ENCODE peak calls at places on chromosomes 13 and 19, in four cellular contexts. X is left ventricle myocardium inferior, B is heart left ventricle, Y is GM12864. D is an unnamed sample.

GRCh38 chr19:54473071-54473941 is at the start of gene CDC42EP5:
- DNase-seq in X (peak; percentile 82), Y (no peak), B (peak; percentile 84), D (peak; percentile 50)

GRCh38 chr13:76879211-76879875 is 6.9 kb downstream of the KCTD12 start:
- DNase-seq in X (peak; percentile 66), Y (no peak), B (peak; percentile 83), D (peak; percentile 38)

GRCh38 chr13:41384749-41385503 is 72.4 kb upstream of the RGCC start:
- DNase-seq in B (no peak), Y (no peak), X (no peak), D (no peak)

GRCh38 chr13:38685974-38686571 is 804 bp upstream of the FREM2 start:
- DNase-seq in Y (no peak), X (no peak), B (no peak), D (no peak)

GRCh38 chr19:50820549-50821247 is 2.9 kb downstream of the KLK1 start:
- DNase-seq in X (no peak), Y (no peak), B (no peak), D (no peak)

GRCh38 chr19:55083004-55083850 is 7.6 kb downstream of the EPS8L1 start:
- DNase-seq in Y (no peak), X (no peak), B (no peak), D (no peak)

GRCh38 chr19:44552324-44552723 is 22.8 kb upstream of the CEACAM20 start:
- DNase-seq in B (no peak), Y (no peak), X (no peak), D (no peak)

GRCh38 chr13:43878897-43879322 is 630 bp downstream of the CCDC122 start:
- DNase-seq in X (peak; percentile 76), B (peak; percentile 86), Y (no peak), D (peak; percentile 71)

GRCh38 chr19:12331211-12331941 is 2.1 kb downstream of the ZNF563 start:
- DNase-seq in X (no peak), Y (peak; percentile 78), B (peak; percentile 43), D (no peak)

GRCh38 chr13:19070398-19070735 is 111.3 kb downstream of the TUBA3C start:
- DNase-seq in B (no peak), Y (no peak), X (no peak), D (no peak)

DNA sequence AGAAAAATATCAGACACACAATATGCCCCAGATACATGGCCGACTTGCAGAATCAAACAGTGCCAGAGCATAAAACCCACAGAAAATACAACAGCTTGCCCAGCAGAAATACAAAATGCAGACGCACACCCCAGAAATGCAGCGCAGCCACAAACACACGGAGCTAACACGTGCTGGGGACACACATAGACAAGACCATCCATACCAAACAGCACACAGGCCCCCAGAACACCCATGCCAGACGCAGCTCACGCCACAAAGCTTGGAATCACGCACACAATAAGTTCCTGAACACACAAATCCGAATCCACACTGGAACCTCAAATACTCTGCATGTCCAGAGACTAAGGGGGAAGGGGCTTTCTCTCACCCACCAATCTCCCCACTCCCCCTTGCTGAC is 17.1 kb downstream of the CCDC97 start:
- DNase-seq in X (no peak), B (no peak), Y (no peak), D (no peak)
- H3K4me3 ChIP-seq in X (peak overlapping the region; percentile 49), B (peak overlapping the region; percentile 36), Y (peak overlapping the region; percentile 50), D (peak overlapping the region; percentile 44)

GRCh38 chr19:49513746-49514118 is 1.3 kb downstream of the FCGRT start:
- DNase-seq in Y (no peak), X (no peak), B (no peak), D (no peak)
- H3K4me3 ChIP-seq in Y (no peak overlapping the region), X (peak overlapping the region; percentile 90), B (peak overlapping the region; percentile 68), D (peak overlapping the region; percentile 92)

DNA sequence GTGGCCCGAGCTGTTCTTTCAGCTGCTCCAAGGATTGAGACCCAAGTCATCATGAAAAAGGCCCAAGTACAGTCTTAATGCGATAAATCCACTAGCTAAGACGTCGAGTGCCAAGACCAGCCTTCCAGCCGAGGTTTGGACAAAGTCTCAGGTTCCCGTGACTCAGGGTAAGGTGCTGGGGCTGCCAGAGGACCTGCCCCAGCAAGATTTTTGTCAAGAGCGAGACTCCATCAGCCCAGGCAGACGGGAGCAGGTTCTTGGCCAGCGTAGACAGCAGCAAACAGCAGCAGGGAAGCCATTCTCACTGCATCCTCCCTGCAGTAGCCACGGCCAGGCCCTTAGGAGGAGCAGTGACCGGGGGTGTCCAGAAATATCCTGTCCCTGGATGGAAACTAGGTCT is 3.4 kb downstream of the FEM1A start:
- DNase-seq in X (no peak), Y (no peak), B (no peak), D (no peak)
- H3K4me3 ChIP-seq in X (peak overlapping the region; percentile 96), Y (no peak overlapping the region), B (peak overlapping the region; percentile 4), D (no peak overlapping the region)

GRCh38 chr19:33224694-33225457 is 774 bp downstream of the SLC7A10 start:
- DNase-seq in X (no peak), Y (no peak), B (no peak), D (no peak)
- H3K4me3 ChIP-seq in X (peak overlapping the region; percentile 33), Y (no peak overlapping the region), B (no peak overlapping the region), D (peak overlapping the region; percentile 26)

D was measured in stomach.